ENCODE peak calls at places on chromosomes 13 and 19, in five cellular contexts. P, V, U, N and K are unnamed samples.

GRCh38 chr19:14519860-14520407 is 1.7 kb upstream of the DNAJB1 start:
- DNase-seq in P (no peak), V (peak; percentile 89), U (peak; percentile 75), N (no peak), K (no peak)

GRCh38 chr13:23610966-23611486 is 40.8 kb downstream of the TNFRSF19 start:
- DNase-seq in P (no peak), V (no peak), U (peak; percentile 30), N (no peak), K (peak; percentile 15)

GRCh38 chr13:35347679-35348205 is 128.7 kb downstream of the MAB21L1 start:
- DNase-seq in P (no peak), V (no peak), U (no peak), N (no peak), K (no peak)

GRCh38 chr13:111540486-111540885 is 220.0 kb downstream of the TEX29 start:
- DNase-seq in P (no peak), V (peak; percentile 39), U (no peak), N (no peak), K (no peak)

GRCh38 chr13:107847406-107847805 is 367.9 kb downstream of the LIG4 start:
- DNase-seq in P (no peak), V (no peak), U (no peak), N (no peak), K (no peak)

GRCh38 chr13:60463787-60464186 is 66.8 kb downstream of the TDRD3 start:
- DNase-seq in P (no peak), V (no peak), U (no peak), N (no peak), K (no peak)

GRCh38 chr19:34502582-34503545 is 21.3 kb downstream of the WTIP start:
- DNase-seq in P (no peak), V (peak; percentile 35), U (no peak), N (no peak), K (no peak)

GRCh38 chr19:38806371-38806770 is 6.4 kb downstream of the LGALS4 start:
- DNase-seq in P (no peak), V (no peak), U (no peak), N (no peak), K (no peak)

GRCh38 chr19:53157601-53158000 is 1.3 kb downstream of the ZNF347 start:
- DNase-seq in P (peak; percentile 5), V (no peak), U (no peak), N (no peak), K (no peak)

GRCh38 chr13:101178394-101178793 is 237.9 kb downstream of the NALCN start:
- DNase-seq in P (no peak), V (no peak), U (peak; percentile 3), N (peak; percentile 20), K (no peak)

GRCh38 chr19:55605637-55606470 is at the start of gene ZNF865:
- DNase-seq in P (peak; percentile 66), V (peak; percentile 86), U (peak; percentile 75), N (peak; percentile 67), K (peak; percentile 92)

GRCh38 chr13:67238277-67238859 is 8.2 kb upstream of the PCDH9 start:
- DNase-seq in P (no peak), V (no peak), U (no peak), N (no peak), K (peak; percentile 79)

GRCh38 chr13:95296326-95296939 is 4.8 kb downstream of the ABCC4 start:
- DNase-seq in P (peak; percentile 28), V (no peak), U (peak; percentile 66), N (no peak), K (no peak)

GRCh38 chr13:24644051-24644450 is 36.2 kb upstream of the ATP12A start:
- DNase-seq in P (no peak), V (no peak), U (no peak), N (no peak), K (no peak)

GRCh38 chr19:38949580-38950367 is 19.0 kb downstream of the MRPS12 start:
- DNase-seq in P (peak; percentile 74), V (peak; percentile 68), U (peak; percentile 89), N (no peak), K (no peak)

GRCh38 chr13:88068316-88068715 is 397.1 kb downstream of the SLITRK5 start:
- DNase-seq in P (no peak), V (no peak), U (no peak), N (peak; percentile 3), K (no peak)

DNA sequence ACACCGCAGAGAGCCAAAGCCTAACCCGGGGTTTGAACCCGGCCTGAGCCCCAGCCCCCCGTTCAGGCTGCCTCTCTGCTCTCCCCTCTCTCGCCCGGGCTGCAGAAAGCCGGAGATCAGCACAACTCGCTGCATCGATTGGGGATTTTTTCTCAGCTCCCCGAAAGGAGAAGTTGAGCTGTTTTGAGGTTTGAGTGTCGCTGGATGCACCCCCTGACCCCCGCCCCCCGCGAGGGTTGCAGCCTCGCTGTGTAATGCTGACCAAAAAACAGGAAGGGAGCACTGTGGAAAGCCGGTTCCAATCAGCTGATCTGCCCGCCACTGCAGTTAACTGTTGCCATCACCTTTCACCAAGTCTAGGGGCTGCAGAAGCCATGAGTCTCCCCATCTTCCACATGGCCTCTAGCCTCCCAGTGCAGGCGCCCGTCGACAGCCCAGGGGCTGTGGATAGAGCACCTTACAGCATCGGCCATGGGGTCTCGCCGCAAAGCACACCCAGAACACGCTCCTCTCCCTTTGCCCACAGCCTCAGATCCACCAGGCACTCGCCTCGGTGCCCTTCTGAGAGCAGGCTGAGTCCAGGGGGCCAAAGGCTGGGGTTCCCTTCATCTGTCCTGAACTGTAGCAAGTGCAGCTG is 34.5 kb downstream of the MYO9B start:
- DNase-seq in P (no peak), V (no peak), U (peak; percentile 72), N (no peak), K (peak; percentile 87)
- H3K4me3 ChIP-seq in P (no peak overlapping the region), V (no peak overlapping the region), U (no peak overlapping the region), N (no peak overlapping the region), K (peak overlapping the region; percentile 43)

GRCh38 chr19:9535934-9536333 is 2.5 kb downstream of the ZNF426 start:
- DNase-seq in P (no peak), V (no peak), U (no peak), N (no peak), K (no peak)
- H3K9me3 ChIP-seq in P (peaks cover 73% of the 10 kb centered on the region), V (peaks cover 26% of the 10 kb centered on the region), U (peaks cover 48% of the 10 kb centered on the region), N (peaks cover 63% of the 10 kb centered on the region), K (peaks cover 15% of the 10 kb centered on the region)

DNA sequence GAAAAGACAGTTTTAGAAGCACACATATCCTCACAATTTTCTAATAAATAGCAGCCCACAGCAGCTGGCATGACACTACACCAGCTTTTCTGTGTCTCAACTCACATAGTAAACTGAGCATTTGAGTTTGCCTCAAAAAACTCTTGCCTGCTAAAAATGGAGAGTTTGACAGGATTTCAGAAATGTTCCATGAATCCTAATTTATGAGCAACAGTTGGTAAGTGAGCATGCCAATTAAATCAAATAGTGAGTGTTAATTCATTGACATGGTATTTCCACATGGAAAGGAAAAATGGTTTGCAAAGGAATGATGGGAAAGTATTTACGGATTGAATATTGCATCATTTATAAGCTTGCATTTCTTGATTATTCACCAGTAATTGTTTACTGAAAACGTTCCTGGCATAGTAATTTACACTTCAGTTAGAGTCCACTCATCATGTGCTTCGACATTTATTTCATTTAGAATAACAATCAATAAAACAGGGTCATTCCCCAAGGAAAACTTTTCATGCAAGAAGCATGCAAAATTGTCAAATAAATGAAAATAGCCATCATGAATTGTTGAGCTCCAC is 322.9 kb downstream of the EFNB2 start:
- DNase-seq in P (no peak), V (no peak), U (no peak), N (no peak), K (no peak)
- H3K4me3 ChIP-seq in P (no peak overlapping the region), V (no peak overlapping the region), U (no peak overlapping the region), N (no peak overlapping the region), K (no peak overlapping the region)

DNA sequence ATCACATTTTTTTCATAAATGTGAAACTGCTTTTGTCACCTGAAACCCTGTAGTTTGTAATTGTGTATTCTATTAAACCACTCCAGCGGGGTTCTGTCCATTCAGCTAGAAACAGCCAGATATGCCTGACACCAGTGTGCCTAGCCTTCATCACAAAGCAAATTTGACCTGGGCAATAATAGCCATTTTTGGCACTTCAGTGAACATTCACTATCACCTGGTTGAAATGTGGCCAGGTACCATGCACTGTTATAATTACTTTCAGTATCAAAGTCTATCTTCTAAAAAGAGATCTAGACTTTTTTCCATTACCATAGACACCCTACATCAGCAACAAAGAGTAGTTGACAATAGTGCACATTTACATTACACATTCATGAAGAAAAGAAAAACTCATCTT is 64.5 kb downstream of the ZNF257 start:
- DNase-seq in P (no peak), V (no peak), U (no peak), N (no peak), K (no peak)
- H3K9me3 ChIP-seq in P (no peaks in the 10 kb centered on the region), V (peaks cover 12% of the 10 kb centered on the region), U (no peaks in the 10 kb centered on the region), N (peaks cover 27% of the 10 kb centered on the region), K (peaks cover 29% of the 10 kb centered on the region)

DNA sequence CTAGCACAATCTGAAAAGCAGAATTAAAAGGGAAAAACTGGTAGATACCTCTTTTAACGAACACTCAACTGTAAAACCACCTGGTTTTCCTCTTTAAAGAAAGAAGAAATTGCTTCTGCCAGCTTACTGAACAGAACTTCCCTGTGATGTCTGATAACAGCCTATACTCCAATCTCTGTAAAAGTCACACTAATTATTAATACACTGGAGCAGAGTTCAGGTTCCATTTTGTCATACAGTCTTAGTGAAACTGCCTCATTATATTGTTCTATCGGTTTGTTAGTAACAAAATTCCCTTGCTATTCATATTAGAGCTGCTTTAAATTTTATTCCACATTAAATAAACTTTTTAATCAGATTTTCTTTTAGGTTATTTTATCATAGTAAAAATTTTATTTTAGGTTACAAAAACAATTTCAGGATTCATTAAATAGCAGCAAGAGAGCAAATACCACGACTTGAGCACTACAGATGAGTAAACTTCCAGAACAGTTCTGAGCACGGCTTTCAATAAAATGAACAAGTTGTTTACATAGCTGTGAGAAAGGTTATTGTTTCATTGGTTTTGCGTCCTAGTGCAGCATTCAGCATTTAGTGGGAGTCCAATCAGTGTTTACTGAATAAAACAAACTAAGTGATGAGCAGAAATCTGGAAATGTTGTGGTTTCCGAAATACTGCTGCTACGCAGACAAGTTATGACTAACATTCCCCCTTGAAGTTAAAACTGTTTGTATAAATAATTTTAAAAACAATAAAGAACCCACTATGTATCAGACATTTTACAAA is 251.3 kb upstream of the STARD13 start:
- DNase-seq in P (no peak), V (peak; percentile 50), U (no peak), N (peak; percentile 89), K (no peak)
- H3K4me3 ChIP-seq in P (no peak overlapping the region), V (no peak overlapping the region), U (no peak overlapping the region), N (no peak overlapping the region), K (no peak overlapping the region)

GRCh38 chr19:57974434-57974833 is at the start of gene C19orf18:
- DNase-seq in P (no peak), V (no peak), U (no peak), N (no peak), K (no peak)
- H3K9me3 ChIP-seq in P (peaks cover 75% of the 10 kb centered on the region), V (peaks cover 52% of the 10 kb centered on the region), U (peaks cover 86% of the 10 kb centered on the region), N (peaks cover 82% of the 10 kb centered on the region), K (peaks cover 74% of the 10 kb centered on the region)